ENCODE peak calls at places on chromosomes 2 and 18, in six cellular contexts. V is AG04450, Z is fibroblast of lung, A is body of pancreas, K is MCF 10A, Y is fibroblast of pulmonary artery. C is an unnamed sample.
A peak's percentile ranks its signal among the peaks of the same experiment; 100 is the strongest.

GRCh38 chr2:9150568-9150900 is 56.1 kb upstream of the ASAP2 start:
- DNase-seq in V (no peak), A (no peak), Y (no peak), K (no peak), Z (no peak), C (no peak)

GRCh38 chr2:231524477-231525247 is 5.6 kb downstream of the NMUR1 start:
- DNase-seq in Y (no peak), Z (no peak), K (no peak), V (no peak), A (no peak), C (no peak)

GRCh38 chr2:84493494-84493893 is 22.8 kb upstream of the DNAH6 start:
- DNase-seq in Y (peak; percentile 87), K (peak; percentile 59), Z (peak; percentile 81), V (peak; percentile 79), A (no peak), C (no peak)

GRCh38 chr18:39732918-39733317 is 2167.3 kb upstream of the CELF4 start:
- DNase-seq in V (no peak), K (peak; percentile 9), Z (no peak), Y (no peak), A (no peak), C (no peak)

GRCh38 chr2:23312996-23313606 is 71.9 kb upstream of the KLHL29 start:
- DNase-seq in A (no peak), K (peak; percentile 4), V (no peak), Z (peak; percentile 11), Y (no peak), C (no peak)

GRCh38 chr18:59123588-59124369 is 15.9 kb upstream of the SEC11C start:
- DNase-seq in V (peak; percentile 75), Y (peak; percentile 62), Z (peak; percentile 74), A (no peak), K (peak; percentile 59), C (no peak)

GRCh38 chr2:42245392-42245791 is 76.2 kb downstream of the EML4 start:
- DNase-seq in Y (no peak), K (no peak), Z (no peak), A (no peak), V (no peak), C (no peak)

GRCh38 chr2:152396051-152396511 is 61.1 kb downstream of the FMNL2 start:
- DNase-seq in V (no peak), A (no peak), Y (no peak), Z (peak; percentile 20), K (no peak), C (no peak)

GRCh38 chr2:24317491-24317920 is 42.8 kb downstream of the ITSN2 start:
- DNase-seq in A (peak; percentile 82), K (no peak), Z (peak; percentile 12), Y (peak; percentile 13), V (no peak), C (no peak)

GRCh38 chr2:26112201-26112600 is 60.7 kb upstream of the GAREM2 start:
- DNase-seq in Y (no peak), Z (no peak), K (no peak), V (no peak), A (no peak), C (no peak)

GRCh38 chr2:180048256-180048655 is 41.2 kb upstream of the CWC22 start:
- DNase-seq in V (no peak), K (no peak), Z (peak; percentile 81), Y (peak; percentile 28), A (no peak), C (no peak)

GRCh38 chr2:225164406-225165048 is 122.3 kb upstream of the DOCK10 start:
- DNase-seq in Y (no peak), A (no peak), V (no peak), K (no peak), Z (no peak), C (no peak)

GRCh38 chr2:187842978-187843847 is 289.0 kb upstream of the TFPI start:
- DNase-seq in K (peak; percentile 74), Y (peak; percentile 86), A (no peak), V (peak; percentile 55), Z (peak; percentile 86), C (no peak)

GRCh38 chr2:171327043-171327496 is 106.7 kb downstream of the METTL8 start:
- DNase-seq in V (no peak), Z (peak; percentile 46), A (no peak), Y (no peak), K (no peak), C (no peak)

GRCh38 chr2:188406414-188406813 is 114.7 kb downstream of the GULP1 start:
- DNase-seq in Z (peak; percentile 7), Y (no peak), K (no peak), A (no peak), V (no peak), C (no peak)

GRCh38 chr18:49305688-49306336 is 154.6 kb downstream of the DYM start:
- DNase-seq in Y (no peak), V (no peak), K (no peak), A (no peak), Z (no peak), C (no peak)

GRCh38 chr2:105261061-105261460 is 19.5 kb downstream of the GPR45 start:
- DNase-seq in Z (peak; percentile 75), A (no peak), K (peak; percentile 39), Y (peak; percentile 84), V (peak; percentile 85), C (no peak)

GRCh38 chr2:20565623-20566236 is 85.2 kb downstream of the HS1BP3 start:
- DNase-seq in Z (peak; percentile 34), K (no peak), A (no peak), V (no peak), Y (no peak), C (no peak)

DNA sequence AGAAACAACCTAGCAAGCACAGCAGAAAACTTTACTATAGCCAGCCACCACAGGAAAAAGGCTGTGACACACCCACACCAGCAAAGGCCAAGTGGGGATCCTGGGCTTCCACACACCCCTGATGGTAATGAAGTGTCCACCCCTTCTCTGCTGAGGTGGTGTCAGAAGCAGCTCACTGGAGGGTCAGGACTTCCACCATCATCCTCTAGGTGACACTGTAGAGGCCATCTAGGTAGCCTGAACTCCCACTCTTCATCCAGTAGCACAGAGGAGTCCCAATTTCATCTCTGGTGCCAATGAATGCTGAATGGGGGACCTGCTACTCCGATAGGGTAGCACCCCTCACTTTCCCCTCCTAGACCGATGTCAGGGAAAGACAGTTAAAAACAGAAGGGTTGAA is 1544.4 kb downstream of the LRP1B start:
- DNase-seq in V (no peak), Y (peak; percentile 26), Z (peak; percentile 8), K (peak; percentile 60), A (no peak), C (no peak)
- TF ChIP-seq CTCF in V (peak; percentile 63), Y (peak; percentile 53), Z (peak; percentile 47), K (peak; percentile 53), A (peak; percentile 37), C (no peak)

GRCh38 chr2:136255648-136256461 is 137.9 kb upstream of the CXCR4 start:
- DNase-seq in K (no peak), Y (no peak), Z (no peak), V (no peak), A (no peak), C (peak; percentile 45)
- TF ChIP-seq CTCF in K (no peak), Y (no peak), Z (no peak), V (no peak), A (no peak), C (no peak)

GRCh38 chr2:16071039-16071864 is 130.9 kb downstream of the MYCN start:
- DNase-seq in K (no peak), V (no peak), Z (no peak), A (no peak), Y (no peak), C (no peak)

GRCh38 chr2:16073921-16074425 is 133.6 kb downstream of the MYCN start:
- DNase-seq in K (no peak), V (no peak), A (no peak), Y (no peak), Z (no peak), C (no peak)

GRCh38 chr2:16071865-16072637 is 131.7 kb downstream of the MYCN start:
- DNase-seq in Y (no peak), K (no peak), A (no peak), V (no peak), Z (no peak), C (no peak)

GRCh38 chr2:16073471-16073870 is 133.1 kb downstream of the MYCN start:
- DNase-seq in Y (no peak), K (no peak), A (no peak), V (no peak), Z (no peak), C (no peak)

GRCh38 chr2:16072638-16073290 is 132.4 kb downstream of the MYCN start:
- DNase-seq in A (no peak), Y (no peak), V (no peak), K (no peak), Z (no peak), C (no peak)
- TF ChIP-seq CTCF in A (no peak), Y (no peak), V (no peak), K (no peak), Z (no peak), C (no peak)

DNA sequence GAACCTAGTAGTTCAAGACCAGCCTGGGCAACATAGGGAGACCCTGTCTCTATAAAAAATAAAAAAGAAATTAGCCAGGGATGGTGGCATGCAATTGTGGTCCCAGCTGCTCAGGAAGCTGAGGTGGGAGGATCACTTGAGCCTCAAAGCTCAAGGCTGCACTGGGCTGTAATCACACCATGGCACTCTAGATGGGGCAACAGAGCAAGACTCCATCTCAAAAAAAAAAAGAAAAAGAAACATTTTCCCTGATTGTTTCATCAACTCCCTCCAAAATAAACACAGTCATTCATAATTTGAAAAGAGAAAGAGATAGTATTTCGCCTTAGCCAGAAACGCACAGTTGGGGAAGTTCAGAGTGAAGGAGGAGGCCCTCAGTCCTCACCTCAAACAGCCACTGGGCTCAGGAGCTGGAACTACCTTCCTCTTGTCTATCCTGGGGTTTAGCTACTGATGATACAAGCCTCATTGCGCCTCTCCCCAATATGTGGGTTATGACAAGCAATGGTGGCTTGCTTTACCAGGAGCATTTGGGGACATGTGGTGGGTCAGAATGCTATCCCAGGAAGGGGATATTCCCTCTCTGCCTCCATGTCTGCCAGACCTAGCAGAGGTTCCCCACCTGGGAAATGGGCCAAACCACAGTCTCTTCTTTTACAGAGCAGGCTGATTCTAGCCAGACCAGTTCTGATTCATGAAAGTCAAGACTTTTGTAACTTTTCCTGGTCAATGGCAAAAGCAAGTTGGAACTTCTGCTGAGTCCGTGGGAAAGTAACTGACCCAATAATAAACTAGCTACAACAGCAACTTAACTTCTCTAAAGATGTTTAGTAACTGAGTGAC is 22.2 kb upstream of the TMEM87B start:
- DNase-seq in V (no peak), Y (peak; percentile 84), K (peak; percentile 95), Z (peak; percentile 74), A (no peak), C (peak; percentile 79)
- TF ChIP-seq CTCF in V (no peak), Y (peak; percentile 33), K (no peak), Z (peak; percentile 12), A (no peak), C (no peak)

GRCh38 chr2:193581807-193582206 is 1387.1 kb upstream of the TMEFF2 start:
- DNase-seq in K (no peak), V (no peak), A (no peak), Y (no peak), Z (no peak), C (no peak)

GRCh38 chr2:193580176-193580950 is 1385.6 kb upstream of the TMEFF2 start:
- DNase-seq in A (no peak), V (no peak), Y (peak; percentile 21), K (no peak), Z (no peak), C (no peak)

GRCh38 chr2:193584522-193584938 is 1389.8 kb upstream of the TMEFF2 start:
- DNase-seq in K (peak; percentile 40), V (no peak), Z (no peak), Y (peak; percentile 63), A (no peak), C (no peak)

DNA sequence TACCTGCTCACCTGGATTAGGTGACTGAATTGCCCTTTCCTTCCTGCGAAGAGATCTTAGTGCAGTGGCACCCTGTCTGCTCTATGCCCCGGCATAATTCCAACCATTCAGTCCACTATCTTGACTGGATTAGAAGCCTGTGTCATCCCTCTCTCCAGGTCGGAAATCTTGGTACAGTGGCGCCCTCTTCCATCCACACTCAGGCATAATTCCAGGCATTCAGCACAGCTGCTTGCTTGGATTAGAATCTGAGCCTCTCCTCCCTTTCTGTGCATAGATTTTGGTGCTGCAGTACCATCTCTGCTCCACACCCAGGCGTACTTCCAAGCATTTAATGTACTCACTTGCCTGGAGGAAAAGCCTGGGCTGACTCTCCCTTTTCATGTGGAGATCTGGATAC is 1389.3 kb upstream of the TMEFF2 start:
- DNase-seq in Z (no peak), V (no peak), Y (peak; percentile 46), A (no peak), K (peak; percentile 28), C (no peak)
- TF ChIP-seq CTCF in Z (no peak), V (no peak), Y (peak; percentile 37), A (no peak), K (peak; percentile 17), C (no peak)